ENCODE peak calls at places on chromosomes 13 and 19, in seven cellular contexts. E is trophoblast cell, S is neuronal stem cell, Z is H9, D is IMR-90, P is mesenchymal stem cell, W is H1. Y is an unnamed sample.

GRCh38 chr19:47111081-47111589 is 2.4 kb downstream of the ZC3H4 start:
- DNase-seq in S (no peak), E (no peak), W (no peak), P (no peak), Z (no peak), D (no peak), Y (no peak)

GRCh38 chr19:35739275-35740107 is 2.8 kb downstream of the IGFLR1 start:
- DNase-seq in S (no peak), D (no peak), P (no peak), Z (no peak), E (no peak), W (no peak), Y (no peak)

GRCh38 chr19:13151605-13152355 is 1.6 kb downstream of the IER2 start:
- DNase-seq in P (peak), E (peak), Z (peak), D (peak), S (peak), W (no peak), Y (peak)

GRCh38 chr19:15421726-15422260 is 3.0 kb upstream of the AKAP8L start:
- DNase-seq in P (no peak), S (no peak), E (no peak), W (no peak), D (no peak), Z (no peak), Y (no peak)

GRCh38 chr13:80251403-80251802 is 89.5 kb downstream of the SPRY2 start:
- DNase-seq in D (peak), W (no peak), S (no peak), Z (no peak), E (no peak), P (peak), Y (no peak)

GRCh38 chr13:102138635-102139225 is 263.1 kb downstream of the FGF14 start:
- DNase-seq in P (peak), W (no peak), Z (no peak), E (no peak), S (no peak), D (peak), Y (no peak)

GRCh38 chr13:50468849-50469669 is 374.4 kb downstream of the DLEU7 start:
- DNase-seq in S (no peak), W (no peak), P (no peak), Z (no peak), D (no peak), E (no peak), Y (peak)

GRCh38 chr19:33390120-33390907 is 16.8 kb downstream of the CEBPG start:
- DNase-seq in E (no peak), P (no peak), D (no peak), S (no peak), Z (no peak), W (no peak), Y (no peak)

GRCh38 chr19:43362179-43362578 is 8.7 kb downstream of the CD177 start:
- DNase-seq in W (no peak), E (no peak), P (no peak), Z (no peak), S (no peak), D (peak), Y (no peak)

GRCh38 chr13:32824671-32825070 is 191.6 kb upstream of the KL start:
- DNase-seq in P (peak), D (peak), W (peak), Z (peak), S (peak), E (peak), Y (peak)

GRCh38 chr19:33686687-33687541 is 65.2 kb downstream of the CHST8 start:
- DNase-seq in W (no peak), D (no peak), E (no peak), Z (no peak), P (no peak), S (no peak), Y (no peak)

GRCh38 chr19:42606660-42607351 is 12.1 kb upstream of the CEACAM8 start:
- DNase-seq in Z (peak), E (peak), W (peak), S (peak), P (no peak), D (peak), Y (peak)

GRCh38 chr19:30811397-30812098 is 439.4 kb downstream of the ZNF536 start:
- DNase-seq in Z (no peak), W (no peak), P (no peak), E (no peak), S (no peak), D (no peak), Y (no peak)

GRCh38 chr19:3801412-3802096 is 15.4 kb upstream of the MATK start:
- DNase-seq in D (no peak), W (no peak), E (peak), P (no peak), S (peak), Z (peak), Y (peak)

GRCh38 chr13:114154476-114154875 is 22.1 kb upstream of the RASA3 start:
- DNase-seq in P (no peak), D (no peak), W (no peak), E (no peak), Z (no peak), S (no peak), Y (no peak)

GRCh38 chr13:27792393-27793218 is at the start of gene GSX1:
- DNase-seq in W (peak), E (peak), S (peak), P (peak), Z (peak), D (peak), Y (peak)

GRCh38 chr19:13036366-13036976 is 41.2 kb downstream of the NFIX start:
- DNase-seq in D (peak), Z (no peak), E (peak), S (no peak), W (no peak), P (no peak), Y (peak)

GRCh38 chr19:18281082-18282020 is at the start of gene JUND:
- DNase-seq in P (peak), Z (peak), E (peak), D (peak), W (peak), S (peak), Y (peak)

GRCh38 chr19:41616785-41617621 is 9.9 kb downstream of the CEACAM4 start:
- DNase-seq in P (peak), E (peak), D (peak), S (no peak), W (no peak), Z (peak), Y (peak)

GRCh38 chr13:49210669-49211068 is 9.5 kb upstream of the MLNR start:
- DNase-seq in S (no peak), D (no peak), E (no peak), W (no peak), Z (no peak), P (no peak), Y (no peak)

GRCh38 chr13:76778906-76779305 is 107.3 kb downstream of the KCTD12 start:
- DNase-seq in E (no peak), S (no peak), P (no peak), D (no peak), W (no peak), Z (no peak), Y (no peak)

GRCh38 chr19:15265849-15266248 is 33.6 kb upstream of the EPHX3 start:
- DNase-seq in W (no peak), Z (no peak), S (no peak), E (no peak), P (no peak), D (peak), Y (no peak)

GRCh38 chr13:100675660-100676129 is 1.1 kb upstream of the TMTC4 start:
- DNase-seq in P (no peak), S (no peak), W (no peak), E (no peak), Z (no peak), D (no peak), Y (peak)

GRCh38 chr13:41496420-41497234 is 39.3 kb downstream of the RGCC start:
- DNase-seq in Z (no peak), W (no peak), S (no peak), P (peak), E (no peak), D (peak), Y (peak)

GRCh38 chr19:48812094-48812929 is 1.5 kb upstream of the BCAT2 start:
- DNase-seq in W (no peak), Z (peak), P (peak), D (peak), S (peak), E (peak), Y (peak)

GRCh38 chr19:41904118-41904870 is 21.3 kb downstream of the ARHGEF1 start:
- DNase-seq in E (no peak), S (no peak), P (no peak), W (no peak), D (no peak), Z (no peak), Y (no peak)

GRCh38 chr13:32645854-32646253 is 59.6 kb downstream of the PDS5B start:
- DNase-seq in S (no peak), W (no peak), P (no peak), Z (no peak), D (no peak), E (no peak), Y (no peak)

DNA sequence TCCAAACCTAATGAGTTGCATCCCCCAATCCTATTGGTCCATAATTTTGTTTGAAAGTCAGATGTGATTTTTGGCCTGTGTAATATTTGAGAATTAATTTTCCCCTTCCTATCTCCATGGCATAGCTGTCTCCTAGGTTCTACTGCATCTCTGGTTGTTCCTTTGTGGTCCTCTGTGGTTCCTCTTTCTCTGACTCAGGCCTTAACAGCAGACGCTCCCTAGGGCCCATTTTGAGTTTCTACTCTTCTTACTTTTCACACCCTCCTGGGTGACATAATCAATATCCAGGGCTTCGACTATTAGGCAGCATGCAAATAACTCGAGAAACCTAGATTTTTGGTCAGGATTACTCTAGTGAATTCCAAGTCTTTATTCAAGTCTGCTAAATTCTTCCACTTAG is 160.7 kb downstream of the RFC3 start:
- DNase-seq in E (no peak), D (no peak), Z (no peak), W (no peak), S (no peak), P (no peak), Y (no peak)
- H3K4ac ChIP-seq in E (no peak), D (no peak), Z (no peak), W (no peak), S (no peak), P (no peak), Y (no peak)

DNA sequence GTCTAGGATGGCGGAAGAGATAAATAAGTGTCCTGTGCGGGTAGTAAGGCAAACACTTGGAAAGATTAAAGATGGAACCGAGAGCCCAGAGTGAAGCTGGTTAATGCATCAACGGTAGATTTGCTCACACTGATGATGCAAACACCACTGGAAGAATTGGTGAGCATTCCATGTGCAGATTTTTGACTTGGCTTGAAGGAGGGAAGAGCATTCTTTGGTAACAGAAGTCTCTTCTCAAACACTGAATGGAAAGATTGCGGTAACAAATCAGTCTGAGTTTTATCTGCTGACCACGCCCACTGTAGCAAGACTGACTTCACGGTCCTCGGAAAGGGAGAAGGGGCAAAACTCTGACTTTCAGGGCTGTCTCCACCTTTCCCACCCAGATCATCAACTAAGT is 112.5 kb downstream of the COL4A1 start:
- DNase-seq in P (no peak), D (no peak), Z (no peak), S (no peak), E (peak), W (no peak), Y (no peak)
- H3K4me2 ChIP-seq in P (no peak), D (no peak), Z (no peak), S (no peak), E (no peak), W (no peak), Y (no peak)

GRCh38 chr13:23804166-23804565 is 85.0 kb downstream of the MIPEP start:
- DNase-seq in P (no peak), W (no peak), E (no peak), D (no peak), Z (no peak), S (no peak), Y (no peak)
- H3K4ac ChIP-seq in P (no peak), W (no peak), E (no peak), D (no peak), Z (no peak), S (no peak), Y (no peak)

GRCh38 chr19:54333586-54334298 is 5.2 kb downstream of the LILRA4 start:
- DNase-seq in Z (no peak), D (no peak), P (no peak), W (no peak), S (no peak), E (no peak), Y (no peak)
- H3K4me2 ChIP-seq in Z (no peak), D (no peak), P (no peak), W (no peak), S (no peak), E (no peak), Y (no peak)

GRCh38 chr19:39865953-39866352 is 19.8 kb upstream of the FBL start:
- DNase-seq in E (no peak), D (no peak), Z (no peak), W (no peak), P (no peak), S (no peak), Y (no peak)
- H3K4ac ChIP-seq in E (no peak), D (no peak), Z (no peak), W (no peak), P (no peak), S (no peak), Y (no peak)

GRCh38 chr13:59343993-59344780 is 819.5 kb downstream of the DIAPH3 start:
- DNase-seq in E (no peak), Z (no peak), S (no peak), W (no peak), D (no peak), P (peak), Y (no peak)

GRCh38 chr13:59343132-59343531 is 820.6 kb downstream of the DIAPH3 start:
- DNase-seq in S (no peak), Z (no peak), W (no peak), D (no peak), E (no peak), P (no peak), Y (no peak)

GRCh38 chr13:59342396-59342795 is 821.3 kb downstream of the DIAPH3 start:
- DNase-seq in D (no peak), S (no peak), W (no peak), Z (no peak), P (no peak), E (no peak), Y (no peak)

GRCh38 chr13:59346861-59347470 is 816.8 kb downstream of the DIAPH3 start:
- DNase-seq in Z (peak), P (no peak), W (no peak), E (no peak), D (no peak), S (no peak), Y (peak)

DNA sequence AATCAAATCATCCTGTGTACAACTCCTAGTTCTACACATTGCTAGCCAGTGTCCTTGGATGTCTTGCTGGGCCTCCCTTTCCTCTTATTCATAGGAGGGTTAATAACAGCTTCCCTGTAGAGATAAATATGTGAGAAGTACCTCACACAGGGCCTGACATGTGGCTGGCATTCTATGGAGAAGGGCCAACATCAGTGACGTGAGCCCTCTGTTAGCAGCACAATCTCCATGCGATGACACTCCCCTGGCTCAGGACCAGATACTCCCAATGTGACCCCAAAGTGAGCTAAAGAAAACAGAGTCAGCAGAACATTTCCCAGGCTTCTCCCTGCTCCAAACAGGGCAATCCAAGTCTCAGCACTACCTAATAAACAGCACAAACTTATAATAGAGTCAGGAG is 818.4 kb downstream of the DIAPH3 start:
- DNase-seq in S (no peak), E (no peak), P (peak), Z (no peak), W (no peak), D (no peak), Y (no peak)
- H3K4me2 ChIP-seq in S (no peak), E (no peak), P (no peak), Z (no peak), W (no peak), D (no peak), Y (no peak)

DNA sequence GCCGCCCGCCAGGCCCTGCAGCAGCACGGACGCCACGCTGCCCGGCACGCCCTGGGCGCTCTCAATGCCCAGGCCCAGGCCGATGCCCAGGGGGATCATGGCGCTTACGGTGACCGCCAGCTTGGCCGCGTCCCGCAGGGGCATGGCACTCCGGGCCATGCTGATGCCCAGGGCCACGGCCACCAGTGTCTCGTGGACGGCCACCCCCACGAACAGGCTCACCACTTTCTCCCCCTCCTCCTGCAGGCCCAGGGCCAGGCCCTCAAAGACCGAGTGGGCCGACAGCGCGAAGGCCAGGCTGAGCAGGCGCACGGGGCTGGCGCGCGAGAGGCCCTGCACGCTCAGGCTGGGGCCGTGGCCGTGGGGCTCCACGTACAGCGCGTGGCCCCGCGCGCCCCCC is 6.9 kb downstream of the SLC39A3 start:
- DNase-seq in D (no peak), P (no peak), Z (no peak), S (no peak), E (no peak), W (no peak), Y (no peak)
- H3K4ac ChIP-seq in D (no peak), P (no peak), Z (no peak), S (no peak), E (no peak), W (no peak), Y (no peak)

Y was measured in mesendoderm.